ENCODE peak calls at places on chromosomes 6 and 20, in ten cellular contexts. L is HS-5; B is fibroblast of mammary gland; A is activated T-cell treated with anti-CD3 and anti-CD28 coated beads, Interleukin-2, amount 50 U/mL, for 1 hour; G is brain microvascular endothelial cell; D is EL; I is progenitor cell of endocrine pancreas; Z is COR-L47; W is fibroblast of pulmonary artery; F is pancreas. C is an unnamed sample.

GRCh38 chr6:15434263-15434662 is 188.4 kb downstream of the JARID2 start:
- DNase-seq in L (no peak), B (no peak), A (no peak), G (no peak), D (no peak), I (no peak), Z (no peak), W (no peak), F (no peak), C (no peak)

GRCh38 chr6:3162565-3163247 is 5.4 kb upstream of the TUBB2A start:
- DNase-seq in L (no peak), B (peak; percentile 69), A (peak; percentile 73), G (peak; percentile 53), D (peak; percentile 80), I (peak; percentile 61), Z (peak; percentile 78), W (peak; percentile 74), F (peak; percentile 86), C (no peak)

GRCh38 chr20:50308513-50309279 is 118.1 kb downstream of the CEBPB start:
- DNase-seq in L (peak; percentile 100), B (peak; percentile 99), A (no peak), G (peak; percentile 93), D (peak; percentile 99), I (no peak), Z (no peak), W (peak; percentile 99), F (peak; percentile 79), C (peak; percentile 64)

GRCh38 chr6:43776115-43776798 is 6.2 kb downstream of the VEGFA start:
- DNase-seq in L (no peak), B (no peak), A (no peak), G (no peak), D (no peak), I (no peak), Z (no peak), W (no peak), F (no peak), C (no peak)

GRCh38 chr6:154488276-154488627 is 22.2 kb downstream of the CNKSR3 start:
- DNase-seq in L (no peak), B (peak; percentile 71), A (no peak), G (no peak), D (no peak), I (no peak), Z (no peak), W (no peak), F (no peak), C (no peak)

GRCh38 chr20:8602389-8603116 is 466.3 kb upstream of the PLCB4 start:
- DNase-seq in L (no peak), B (no peak), A (no peak), G (no peak), D (no peak), I (no peak), Z (peak; percentile 0), W (peak; percentile 11), F (no peak), C (no peak)

GRCh38 chr6:155014137-155014536 is 19.0 kb downstream of the TIAM2 start:
- DNase-seq in L (no peak), B (no peak), A (no peak), G (no peak), D (no peak), I (no peak), Z (no peak), W (no peak), F (no peak), C (no peak)

GRCh38 chr20:49247792-49248191 is 28.6 kb downstream of the DDX27 start:
- DNase-seq in L (no peak), B (no peak), A (no peak), G (no peak), D (no peak), I (no peak), Z (no peak), W (peak; percentile 33), F (no peak), C (no peak)

GRCh38 chr6:56804996-56805395 is 149.9 kb upstream of the BEND6 start:
- DNase-seq in L (peak; percentile 58), B (peak; percentile 86), A (no peak), G (peak; percentile 65), D (peak; percentile 74), I (no peak), Z (no peak), W (peak; percentile 71), F (no peak), C (peak; percentile 83)

GRCh38 chr6:170212956-170213636 is 77.8 kb downstream of the DLL1 start:
- DNase-seq in L (no peak), B (no peak), A (no peak), G (no peak), D (no peak), I (no peak), Z (no peak), W (no peak), F (peak; percentile 44), C (no peak)

GRCh38 chr6:7048859-7049258 is 58.9 kb upstream of the RREB1 start:
- DNase-seq in L (no peak), B (no peak), A (no peak), G (no peak), D (no peak), I (no peak), Z (no peak), W (no peak), F (no peak), C (no peak)

GRCh38 chr6:111427341-111428116 is 55.5 kb downstream of the REV3L start:
- DNase-seq in L (peak; percentile 83), B (peak; percentile 91), A (no peak), G (peak; percentile 85), D (peak; percentile 83), I (no peak), Z (no peak), W (peak; percentile 91), F (no peak), C (peak; percentile 73)

GRCh38 chr6:125679128-125679527 is 70.3 kb upstream of the HEY2 start:
- DNase-seq in L (no peak), B (no peak), A (no peak), G (no peak), D (no peak), I (no peak), Z (no peak), W (no peak), F (no peak), C (no peak)

GRCh38 chr6:43950206-43950605 is 177.0 kb downstream of the MRPL14 start:
- DNase-seq in L (no peak), B (no peak), A (no peak), G (no peak), D (no peak), I (no peak), Z (no peak), W (no peak), F (no peak), C (no peak)

GRCh38 chr6:166625356-166625755 is 1.7 kb downstream of the RPS6KA2 start:
- DNase-seq in L (no peak), B (peak; percentile 87), A (no peak), G (peak; percentile 49), D (no peak), I (no peak), Z (no peak), W (peak; percentile 88), F (no peak), C (no peak)

GRCh38 chr20:51457281-51457932 is 85.1 kb downstream of the NFATC2 start:
- DNase-seq in L (no peak), B (peak; percentile 88), A (no peak), G (peak; percentile 73), D (peak; percentile 80), I (no peak), Z (no peak), W (peak; percentile 77), F (no peak), C (peak; percentile 45)

GRCh38 chr6:108744996-108745395 is 103.2 kb upstream of the ARMC2 start:
- DNase-seq in L (no peak), B (no peak), A (no peak), G (no peak), D (no peak), I (no peak), Z (no peak), W (no peak), F (no peak), C (no peak)

GRCh38 chr6:159693894-159694545 is 979 bp upstream of the SOD2 start:
- DNase-seq in L (no peak), B (peak; percentile 51), A (peak; percentile 37), G (no peak), D (no peak), I (no peak), Z (no peak), W (peak; percentile 62), F (no peak), C (peak; percentile 68)

GRCh38 chr6:158213925-158214674 is 46.0 kb downstream of the GTF2H5 start:
- DNase-seq in L (no peak), B (peak; percentile 82), A (peak; percentile 45), G (peak; percentile 83), D (peak; percentile 80), I (peak; percentile 21), Z (peak; percentile 51), W (peak; percentile 93), F (peak; percentile 68), C (no peak)

GRCh38 chr20:50395258-50395729 is 114.9 kb upstream of the PTPN1 start:
- DNase-seq in L (no peak), B (peak; percentile 52), A (no peak), G (peak; percentile 35), D (peak; percentile 77), I (no peak), Z (no peak), W (peak; percentile 32), F (no peak), C (no peak)

GRCh38 chr6:26331809-26332226 is 33.2 kb upstream of the BTN3A2 start:
- DNase-seq in L (no peak), B (no peak), A (peak; percentile 47), G (no peak), D (peak; percentile 13), I (no peak), Z (no peak), W (no peak), F (no peak), C (no peak)

GRCh38 chr6:25484900-25485299 is 167.1 kb upstream of the SCGN start:
- DNase-seq in L (no peak), B (no peak), A (no peak), G (no peak), D (no peak), I (no peak), Z (no peak), W (no peak), F (no peak), C (no peak)

GRCh38 chr6:2695464-2696095 is 55.1 kb downstream of the MYLK4 start:
- DNase-seq in L (no peak), B (peak; percentile 55), A (no peak), G (no peak), D (peak; percentile 25), I (no peak), Z (peak; percentile 5), W (peak; percentile 76), F (no peak), C (no peak)

GRCh38 chr6:41645007-41645618 is 6.8 kb downstream of the MDFI start:
- DNase-seq in L (no peak), B (no peak), A (no peak), G (no peak), D (no peak), I (no peak), Z (no peak), W (no peak), F (no peak), C (no peak)

GRCh38 chr6:45500924-45501816 is 123.4 kb upstream of the SUPT3H start:
- DNase-seq in L (no peak), B (no peak), A (no peak), G (no peak), D (no peak), I (no peak), Z (no peak), W (no peak), F (no peak), C (no peak)

GRCh38 chr20:40963505-40963845 is 65.1 kb upstream of the TOP1 start:
- DNase-seq in L (no peak), B (no peak), A (no peak), G (no peak), D (no peak), I (no peak), Z (no peak), W (no peak), F (no peak), C (no peak)

GRCh38 chr6:33794910-33795615 is 6.1 kb upstream of the LEMD2 start:
- DNase-seq in L (no peak), B (no peak), A (no peak), G (no peak), D (no peak), I (no peak), Z (no peak), W (no peak), F (no peak), C (no peak)

GRCh38 chr6:89582669-89583325 is 55.8 kb downstream of the LYRM2 start:
- DNase-seq in L (no peak), B (peak; percentile 5), A (no peak), G (no peak), D (no peak), I (no peak), Z (no peak), W (no peak), F (no peak), C (no peak)

C was measured in foreskin keratinocyte.